ENCODE peak calls at places on chromosomes 13 and 19, in six cellular contexts. S, M, C, A, V and W are unnamed samples.
A peak's percentile ranks its signal among the peaks of the same experiment; 100 is the strongest.

GRCh38 chr19:33234736-33235135 is 9.1 kb upstream of the SLC7A10 start:
- DNase-seq in S (no peak), M (no peak), C (no peak), A (no peak), V (no peak), W (no peak)

GRCh38 chr19:45114116-45114515 is 21.1 kb downstream of the PPP1R37 start:
- DNase-seq in S (no peak), M (no peak), C (no peak), A (no peak), V (no peak), W (no peak)

GRCh38 chr13:98975822-98976261 is 2.0 kb downstream of the DOCK9 start:
- DNase-seq in S (peak; percentile 59), M (peak; percentile 52), C (no peak), A (no peak), V (peak; percentile 21), W (no peak)

GRCh38 chr13:23703241-23703640 is 133.0 kb downstream of the TNFRSF19 start:
- DNase-seq in S (no peak), M (no peak), C (no peak), A (no peak), V (peak; percentile 34), W (peak; percentile 28)

GRCh38 chr19:3366761-3367571 is 583 bp downstream of the NFIC start:
- DNase-seq in S (peak; percentile 65), M (peak; percentile 62), C (peak; percentile 69), A (peak; percentile 35), V (peak; percentile 52), W (no peak)

GRCh38 chr13:24997367-24997967 is 98.5 kb upstream of the PABPC3 start:
- DNase-seq in S (peak; percentile 46), M (no peak), C (peak; percentile 39), A (peak; percentile 33), V (peak; percentile 47), W (no peak)

GRCh38 chr19:55913643-55914268 is 18.4 kb downstream of the NLRP13 start:
- DNase-seq in S (no peak), M (no peak), C (peak; percentile 1), A (no peak), V (no peak), W (no peak)

GRCh38 chr19:5801796-5802616 is 2.9 kb upstream of the NRTN start:
- DNase-seq in S (peak; percentile 91), M (no peak), C (no peak), A (peak; percentile 88), V (peak; percentile 37), W (no peak)

GRCh38 chr19:45069056-45069455 is 7.2 kb downstream of the ZNF296 start:
- DNase-seq in S (peak; percentile 33), M (no peak), C (no peak), A (no peak), V (peak; percentile 26), W (no peak)

GRCh38 chr19:35673121-35673804 is 6.9 kb downstream of the UPK1A start:
- DNase-seq in S (peak; percentile 66), M (peak; percentile 28), C (peak; percentile 51), A (peak; percentile 55), V (peak; percentile 63), W (no peak)

GRCh38 chr13:99199541-99200432 is 867 bp upstream of the UBAC2 start:
- DNase-seq in S (no peak), M (peak; percentile 28), C (no peak), A (no peak), V (no peak), W (no peak)

GRCh38 chr13:30796132-30796832 is 60.9 kb downstream of the ALOX5AP start:
- DNase-seq in S (no peak), M (no peak), C (peak; percentile 37), A (no peak), V (peak; percentile 63), W (peak; percentile 8)

GRCh38 chr19:3809881-3810707 is 23.9 kb upstream of the MATK start:
- DNase-seq in S (no peak), M (no peak), C (peak; percentile 70), A (no peak), V (no peak), W (no peak)

GRCh38 chr13:112782433-112783010 is 92.7 kb downstream of the ATP11A start:
- DNase-seq in S (no peak), M (no peak), C (no peak), A (no peak), V (no peak), W (no peak)

GRCh38 chr19:42023121-42023942 is 29.3 kb upstream of the ATP1A3 start:
- DNase-seq in S (peak; percentile 55), M (no peak), C (peak; percentile 50), A (peak; percentile 35), V (peak; percentile 30), W (no peak)
- TF ChIP-seq CTCF in S (peak; percentile 57), M (no peak), C (peak; percentile 51), A (peak; percentile 31), V (peak; percentile 49), W (peak; percentile 33)

GRCh38 chr19:7670150-7670784 is 1.4 kb downstream of the RETN start:
- DNase-seq in S (peak; percentile 69), M (peak; percentile 68), C (no peak), A (peak; percentile 58), V (peak; percentile 3), W (no peak)

GRCh38 chr19:7672522-7672921 is 3.7 kb downstream of the RETN start:
- DNase-seq in S (no peak), M (no peak), C (no peak), A (no peak), V (no peak), W (no peak)

GRCh38 chr19:7669641-7670040 is 792 bp downstream of the RETN start:
- DNase-seq in S (no peak), M (no peak), C (no peak), A (no peak), V (no peak), W (no peak)

GRCh38 chr19:7670790-7671189 is 1.9 kb downstream of the RETN start:
- DNase-seq in S (no peak), M (no peak), C (no peak), A (no peak), V (no peak), W (no peak)

DNA sequence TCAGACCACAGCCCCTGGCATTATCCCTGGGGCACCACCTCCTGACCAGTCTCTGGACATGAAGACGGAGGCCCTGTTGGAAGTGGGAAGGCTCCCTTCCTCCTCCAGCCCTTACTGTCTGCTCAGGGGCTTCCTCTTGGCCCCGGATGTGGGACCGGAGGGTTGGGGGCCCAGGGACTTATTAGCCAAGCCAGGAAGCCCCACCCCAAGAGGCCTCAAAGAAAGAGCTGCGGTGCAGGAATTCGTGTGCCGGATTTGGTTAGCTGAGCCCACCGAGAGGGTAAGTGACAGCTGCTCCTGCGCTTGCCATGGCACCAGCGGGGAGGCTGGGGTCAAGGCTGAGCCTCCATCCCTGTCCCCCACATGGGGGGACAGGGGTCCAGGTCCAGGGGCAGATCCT is at the start of gene RETN:
- DNase-seq in S (no peak), M (no peak), C (no peak), A (no peak), V (no peak), W (no peak)
- TF ChIP-seq CTCF in S (no peak), M (no peak), C (no peak), A (no peak), V (no peak), W (no peak)

GRCh38 chr19:48591021-48591420 is 15.5 kb upstream of the SPACA4 start:
- DNase-seq in S (no peak), M (no peak), C (no peak), A (no peak), V (peak; percentile 30), W (no peak)
- TF ChIP-seq CTCF in S (no peak), M (no peak), C (no peak), A (no peak), V (peak; percentile 16), W (no peak)

GRCh38 chr19:48935864-48936263 is 2.4 kb downstream of the DHDH start:
- DNase-seq in S (no peak), M (no peak), C (no peak), A (no peak), V (no peak), W (no peak)

GRCh38 chr19:48938256-48938655 is 4.8 kb downstream of the DHDH start:
- DNase-seq in S (no peak), M (no peak), C (no peak), A (no peak), V (no peak), W (no peak)

GRCh38 chr19:48933382-48933932 is at the start of gene DHDH:
- DNase-seq in S (peak; percentile 97), M (peak; percentile 93), C (peak; percentile 75), A (peak; percentile 92), V (peak; percentile 60), W (no peak)

GRCh38 chr19:48934837-48935236 is 1.3 kb downstream of the DHDH start:
- DNase-seq in S (peak; percentile 24), M (no peak), C (no peak), A (no peak), V (no peak), W (no peak)
- TF ChIP-seq CTCF in S (peak; percentile 25), M (no peak), C (no peak), A (no peak), V (no peak), W (no peak)

GRCh38 chr19:42282810-42283247 is 13.8 kb downstream of the CIC start:
- DNase-seq in S (no peak), M (no peak), C (peak; percentile 8), A (no peak), V (no peak), W (no peak)

GRCh38 chr19:42282036-42282762 is 13.1 kb downstream of the CIC start:
- DNase-seq in S (peak; percentile 52), M (no peak), C (no peak), A (no peak), V (no peak), W (no peak)

GRCh38 chr19:42284641-42285341 is 15.7 kb downstream of the CIC start:
- DNase-seq in S (peak; percentile 56), M (no peak), C (peak; percentile 23), A (no peak), V (no peak), W (no peak)

GRCh38 chr19:42284066-42284501 is 15.0 kb downstream of the CIC start:
- DNase-seq in S (peak; percentile 88), M (peak; percentile 82), C (peak; percentile 91), A (peak; percentile 80), V (peak; percentile 88), W (peak; percentile 57)

GRCh38 chr19:42283248-42284065 is 14.4 kb downstream of the CIC start:
- DNase-seq in S (peak; percentile 98), M (peak; percentile 95), C (peak; percentile 96), A (peak; percentile 97), V (peak; percentile 97), W (peak; percentile 81)
- TF ChIP-seq CTCF in S (no peak), M (peak; percentile 8), C (no peak), A (no peak), V (no peak), W (no peak)

GRCh38 chr19:52695996-52696395 is 38.8 kb downstream of the ZNF611 start:
- DNase-seq in S (no peak), M (no peak), C (no peak), A (no peak), V (no peak), W (no peak)
- TF ChIP-seq CTCF in S (no peak), M (no peak), C (no peak), A (no peak), V (no peak), W (no peak)

DNA sequence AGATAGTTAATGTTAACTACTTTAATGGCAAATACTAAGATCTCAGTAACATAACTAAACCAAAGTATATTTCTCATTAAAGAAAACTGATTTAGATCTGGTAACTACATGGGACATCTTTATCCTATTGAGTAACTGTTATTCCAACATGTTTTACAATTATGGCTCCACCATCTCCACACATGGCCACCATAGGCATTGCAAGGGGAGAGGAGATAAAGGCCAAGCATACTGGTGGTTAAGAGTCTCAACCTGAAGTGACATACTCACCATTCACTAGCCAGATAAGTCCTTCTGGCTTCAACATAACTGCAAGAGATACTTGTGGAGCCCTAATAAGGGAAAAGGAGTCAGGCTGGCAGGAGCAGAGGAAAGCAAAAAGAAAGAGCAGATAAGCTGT is 1586.4 kb upstream of the SPRY2 start:
- DNase-seq in S (peak; percentile 6), M (no peak), C (no peak), A (no peak), V (no peak), W (no peak)
- TF ChIP-seq CTCF in S (peak; percentile 37), M (no peak), C (no peak), A (peak; percentile 17), V (no peak), W (no peak)